ENCODE peak calls at places on chromosomes 4 and X, in seven cellular contexts. X, F, L, A, P, T and E are unnamed samples.

GRCh38 chr4:68366600-68366999 is 16.7 kb upstream of the YTHDC1 start:
- DNase-seq in F (no peak), P (no peak), T (no peak), L (no peak), X (no peak), A (no peak), E (no peak)

GRCh38 chrX:30822068-30822671 is 66.9 kb downstream of the TAB3 start:
- DNase-seq in A (no peak), P (peak; percentile 34), T (no peak), L (no peak), X (no peak), F (no peak), E (no peak)

GRCh38 chr4:86934772-86935498 is at the start of gene AFF1:
- DNase-seq in A (peak; percentile 88), X (peak; percentile 93), F (peak; percentile 77), L (peak; percentile 97), T (peak; percentile 96), P (peak; percentile 71), E (peak; percentile 96)

GRCh38 chr4:149311076-149311475 is 504.6 kb downstream of the IQCM start:
- DNase-seq in P (no peak), F (no peak), T (no peak), L (no peak), A (no peak), X (no peak), E (no peak)

GRCh38 chrX:39679497-39680157 is 418.1 kb downstream of the BCOR start:
- DNase-seq in P (no peak), X (no peak), L (no peak), T (no peak), A (no peak), F (no peak), E (no peak)

GRCh38 chr4:76459291-76459723 is 24.3 kb downstream of the SHROOM3 start:
- DNase-seq in F (no peak), A (no peak), T (no peak), X (peak; percentile 13), L (no peak), P (no peak), E (no peak)

GRCh38 chr4:121217385-121217784 is 53.3 kb upstream of the TNIP3 start:
- DNase-seq in A (no peak), L (no peak), P (no peak), X (no peak), T (no peak), F (no peak), E (no peak)

GRCh38 chr4:153186046-153186728 is 18.1 kb upstream of the TRIM2 start:
- DNase-seq in P (no peak), A (no peak), T (no peak), L (peak; percentile 30), X (no peak), F (no peak), E (peak; percentile 39)

GRCh38 chr4:147837435-147837834 is 105.5 kb downstream of the ARHGAP10 start:
- DNase-seq in A (no peak), T (no peak), P (no peak), F (no peak), L (no peak), X (peak; percentile 58), E (no peak)

GRCh38 chr4:8167291-8167690 is 8.7 kb upstream of the ABLIM2 start:
- DNase-seq in A (no peak), F (no peak), P (no peak), T (no peak), L (no peak), X (no peak), E (no peak)

GRCh38 chrX:9708923-9709553 is 56.6 kb downstream of the GPR143 start:
- DNase-seq in A (peak; percentile 82), T (no peak), X (peak; percentile 64), L (peak; percentile 82), P (peak; percentile 42), F (peak; percentile 47), E (peak; percentile 94)

GRCh38 chr4:15145709-15146108 is 143.4 kb downstream of the CPEB2 start:
- DNase-seq in T (no peak), F (no peak), P (no peak), X (no peak), A (no peak), L (no peak), E (no peak)

GRCh38 chr4:87853108-87853507 is 20.3 kb downstream of the MEPE start:
- DNase-seq in P (no peak), F (no peak), A (no peak), L (no peak), X (peak; percentile 42), T (no peak), E (no peak)

DNA sequence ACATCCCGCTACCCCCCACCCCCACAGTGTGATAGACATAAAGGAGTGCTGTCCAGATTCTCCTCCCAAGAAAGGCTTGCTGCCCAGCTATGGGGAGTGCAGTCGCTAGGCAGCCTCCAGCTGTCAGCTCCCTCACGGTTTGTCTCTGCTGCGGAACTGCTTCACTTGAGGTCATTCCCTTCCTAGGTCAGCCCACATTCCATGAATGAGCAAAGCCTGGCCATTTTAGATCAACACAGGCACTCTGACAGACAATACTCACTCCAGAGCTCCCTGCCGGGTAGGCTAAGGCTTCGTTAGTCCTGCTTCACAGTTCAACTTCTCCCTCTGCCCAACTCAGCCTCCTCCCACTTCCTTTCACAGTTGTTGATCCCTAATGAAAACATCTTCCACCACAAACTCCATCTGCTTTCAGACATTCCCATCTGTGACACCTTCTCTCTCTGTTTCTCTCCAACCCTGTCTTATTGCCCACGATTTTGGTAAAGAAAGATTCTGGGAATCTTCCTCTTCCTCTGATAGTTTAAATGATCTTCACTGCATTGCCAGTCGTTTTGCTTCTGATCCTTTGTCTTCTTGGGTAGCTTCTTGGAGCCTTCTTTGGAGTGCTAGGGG is 318.9 kb upstream of the F9 start:
- DNase-seq in L (no peak), P (no peak), A (no peak), T (no peak), X (no peak), F (no peak), E (no peak)
- TF ChIP-seq POLR2A in L (no peak), P (no peak), A (no peak), T (no peak), X (no peak), F (no peak), E (no peak)

GRCh38 chr4:158826057-158826456 is 57.2 kb downstream of the FNIP2 start:
- DNase-seq in P (no peak), L (no peak), A (no peak), T (no peak), X (no peak), F (no peak), E (no peak)
- H3K27ac ChIP-seq in P (no peak overlapping the region), L (peak overlapping the region; percentile 2), A (no peak overlapping the region), T (no peak overlapping the region), X (no peak overlapping the region), F (no peak overlapping the region), E (peak overlapping the region; percentile 68)

DNA sequence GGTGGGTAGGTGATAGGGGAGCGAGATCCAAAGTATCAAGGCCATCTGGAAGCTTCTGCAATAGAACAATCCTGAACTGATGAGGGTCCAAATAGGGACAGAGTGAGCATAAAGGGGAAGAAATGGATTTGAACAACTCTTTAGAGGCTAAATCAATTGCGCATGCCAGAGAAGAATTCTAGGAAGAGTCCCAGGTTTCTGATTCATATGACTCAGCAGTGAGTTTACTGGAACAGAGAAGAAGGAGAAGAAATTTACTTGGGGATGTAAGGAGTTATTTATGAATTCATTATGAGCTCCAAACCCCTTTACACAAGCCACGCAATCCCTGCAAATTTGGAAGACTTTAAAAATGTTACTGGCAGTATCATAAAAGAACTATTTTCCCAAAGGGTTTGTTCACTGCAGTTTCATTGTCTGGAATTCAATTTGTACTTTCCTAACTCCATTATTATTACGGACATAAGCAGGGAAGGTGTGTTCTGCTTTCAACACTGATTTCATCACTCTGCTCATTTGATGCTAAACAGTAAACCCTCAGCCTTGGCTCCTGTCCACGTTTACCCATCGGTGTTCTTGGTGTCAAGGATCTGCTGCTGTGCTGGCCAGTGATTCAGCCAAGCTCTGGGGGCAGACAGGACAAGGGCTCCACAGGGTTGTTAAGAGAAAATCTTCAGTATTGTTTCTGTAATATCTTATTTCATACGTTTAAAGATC is 273.8 kb downstream of the HNRNPD start:
- DNase-seq in L (peak; percentile 83), T (no peak), P (no peak), A (no peak), F (no peak), X (no peak), E (no peak)
- TF ChIP-seq EP300 in L (no peak), T (no peak), P (no peak), A (no peak), F (no peak), X (no peak), E (no peak)

GRCh38 chrX:103687696-103688191 is 1.2 kb upstream of the MORF4L2 start:
- DNase-seq in A (peak; percentile 74), T (peak; percentile 74), F (peak; percentile 54), L (peak; percentile 82), X (peak; percentile 85), P (peak; percentile 37), E (no peak)

GRCh38 chrX:103685396-103685795 is 1.1 kb downstream of the MORF4L2 start:
- DNase-seq in F (no peak), X (peak; percentile 12), P (no peak), L (no peak), T (no peak), A (no peak), E (no peak)

GRCh38 chrX:103688949-103689348 is 2.5 kb upstream of the MORF4L2 start:
- DNase-seq in X (peak; percentile 28), A (no peak), P (no peak), T (no peak), L (no peak), F (no peak), E (no peak)

GRCh38 chrX:103686199-103687072 is at the start of gene MORF4L2:
- DNase-seq in A (peak; percentile 84), F (peak; percentile 77), L (peak; percentile 98), T (peak; percentile 93), X (peak; percentile 99), P (peak; percentile 95), E (no peak)

DNA sequence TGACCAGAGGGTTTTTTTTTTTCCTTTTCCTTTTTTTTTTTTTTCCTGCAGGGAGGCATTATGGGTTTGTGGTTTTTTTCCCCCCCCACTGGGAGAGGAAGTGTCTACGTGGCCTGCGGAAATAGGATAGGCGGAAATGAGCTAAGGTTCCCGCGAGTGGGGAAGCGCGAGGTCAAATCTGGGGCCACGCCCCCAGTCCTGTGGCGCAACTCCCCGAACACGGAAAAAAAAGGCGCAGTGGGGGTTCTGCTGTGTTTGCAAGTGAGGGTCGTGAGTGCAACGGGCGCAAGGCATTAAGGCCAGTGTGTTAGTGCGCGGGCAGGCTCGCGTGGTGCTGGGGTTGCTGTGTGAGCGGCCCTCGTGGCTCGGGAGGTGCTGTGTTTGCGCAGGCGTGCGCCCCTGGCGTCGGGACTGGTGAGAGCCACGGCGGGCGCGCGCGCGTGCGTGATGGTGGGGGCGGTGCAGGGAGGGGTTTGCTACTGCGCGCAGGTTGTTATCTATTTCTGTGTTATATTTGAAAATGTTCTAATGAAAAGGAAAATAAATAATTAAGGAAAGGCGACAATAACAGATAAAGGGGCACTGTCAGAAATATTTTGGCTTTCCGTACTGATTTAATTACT is 685 bp upstream of the MORF4L2 start:
- DNase-seq in T (peak; percentile 91), P (no peak), L (peak; percentile 95), A (peak; percentile 90), F (peak; percentile 86), X (peak; percentile 86), E (peak; percentile 87)
- TF ChIP-seq POLR2A in T (no peak), P (peak; percentile 90), L (no peak), A (peak; percentile 53), F (peak; percentile 51), X (peak; percentile 63), E (peak; percentile 65)

DNA sequence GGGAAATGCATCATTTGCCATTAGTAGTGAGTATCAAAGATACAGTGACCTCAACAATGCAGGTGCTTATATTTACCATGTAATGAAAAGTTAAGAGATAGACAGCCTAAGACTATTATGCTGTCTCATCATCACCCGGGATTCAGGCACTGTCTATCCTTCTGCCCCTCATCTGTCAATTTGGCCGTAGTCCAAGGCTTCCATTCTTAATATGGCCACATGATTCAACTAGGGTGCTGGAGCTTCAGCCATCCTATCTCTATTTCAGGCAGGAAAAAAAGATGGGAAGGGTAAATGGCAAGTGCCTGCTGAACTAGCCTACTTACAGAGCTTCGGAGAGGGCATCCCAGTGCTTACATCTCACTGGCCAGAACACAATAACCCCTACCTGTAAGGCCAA is 196.7 kb upstream of the LNX1 start:
- DNase-seq in X (no peak), L (no peak), T (no peak), F (no peak), P (no peak), A (no peak), E (no peak)
- H3K27ac ChIP-seq in X (no peak overlapping the region), L (no peak overlapping the region), T (no peak overlapping the region), F (no peak overlapping the region), P (no peak overlapping the region), A (no peak overlapping the region), E (no peak overlapping the region)